ENCODE peak calls at places on chromosomes 16 and 17, in five cellular contexts. N, M, Q, K and C are unnamed samples.

GRCh38 chr17:70168979-70169706 is at the start of gene KCNJ2:
- DNase-seq in N (peak), M (peak), Q (peak), K (peak), C (peak)

GRCh38 chr16:79261461-79261860 is 339.1 kb downstream of the MAF start:
- DNase-seq in N (no peak), M (peak), Q (peak), K (peak), C (peak)

GRCh38 chr17:17156107-17156506 is 50.0 kb downstream of the PLD6 start:
- DNase-seq in N (peak), M (no peak), Q (no peak), K (no peak), C (no peak)

GRCh38 chr17:42944211-42944610 is 20.0 kb downstream of the AARSD1 start:
- DNase-seq in N (peak), M (no peak), Q (no peak), K (no peak), C (no peak)

GRCh38 chr16:28149016-28149888 is 62.5 kb downstream of the XPO6 start:
- DNase-seq in N (peak), M (no peak), Q (no peak), K (no peak), C (no peak)

GRCh38 chr16:48105456-48105855 is 50.3 kb downstream of the ABCC12 start:
- DNase-seq in N (peak), M (no peak), Q (no peak), K (no peak), C (no peak)

GRCh38 chr17:27919120-27919519 is 26.0 kb upstream of the LYRM9 start:
- DNase-seq in N (no peak), M (no peak), Q (no peak), K (no peak), C (no peak)

GRCh38 chr16:67883146-67883871 is 1.4 kb upstream of the NRN1L start:
- DNase-seq in N (no peak), M (no peak), Q (no peak), K (no peak), C (no peak)

GRCh38 chr17:27743288-27743885 is 56.9 kb downstream of the NOS2 start:
- DNase-seq in N (no peak), M (peak), Q (no peak), K (no peak), C (no peak)

GRCh38 chr17:63364387-63364786 is 81.7 kb downstream of the CYB561 start:
- DNase-seq in N (peak), M (no peak), Q (no peak), K (no peak), C (no peak)

GRCh38 chr16:57424599-57424998 is 20.0 kb downstream of the CCL17 start:
- DNase-seq in N (no peak), M (no peak), Q (no peak), K (no peak), C (no peak)

GRCh38 chr16:86929149-86929871 is 351.0 kb downstream of the FOXL1 start:
- DNase-seq in N (peak), M (no peak), Q (no peak), K (peak), C (no peak)

GRCh38 chr16:67397451-67397801 is 4.1 kb upstream of the TPPP3 start:
- DNase-seq in N (no peak), M (no peak), Q (no peak), K (no peak), C (no peak)

GRCh38 chr16:70778901-70779309 is 22.1 kb downstream of the VAC14 start:
- DNase-seq in N (peak), M (peak), Q (peak), K (peak), C (peak)

GRCh38 chr16:14958323-14958600 is 16.6 kb upstream of the PDXDC1 start:
- DNase-seq in N (no peak), M (no peak), Q (no peak), K (no peak), C (no peak)

GRCh38 chr16:11630230-11631056 is 37.8 kb upstream of the SNN start:
- DNase-seq in N (no peak), M (no peak), Q (no peak), K (no peak), C (no peak)

GRCh38 chr17:59311051-59311468 is 20.4 kb upstream of the YPEL2 start:
- DNase-seq in N (peak), M (no peak), Q (peak), K (peak), C (peak)

GRCh38 chr17:71208111-71208704 is 912.6 kb upstream of the SOX9 start:
- DNase-seq in N (peak), M (no peak), Q (no peak), K (no peak), C (no peak)

GRCh38 chr16:47320546-47321315 is 140.1 kb downstream of the ITFG1 start:
- DNase-seq in N (peak), M (no peak), Q (peak), K (no peak), C (no peak)

GRCh38 chr17:64081802-64082799 is 47.8 kb downstream of the ERN1 start:
- DNase-seq in N (peak), M (no peak), Q (peak), K (peak), C (no peak)

GRCh38 chr17:42784811-42785592 is 4.6 kb downstream of the WNK4 start:
- DNase-seq in N (no peak), M (no peak), Q (peak), K (no peak), C (no peak)

GRCh38 chr16:80982646-80983045 is 24.0 kb downstream of the CMC2 start:
- DNase-seq in N (no peak), M (no peak), Q (no peak), K (no peak), C (no peak)

GRCh38 chr17:18195246-18195645 is 11.6 kb downstream of the ALKBH5 start:
- DNase-seq in N (no peak), M (no peak), Q (no peak), K (no peak), C (no peak)

GRCh38 chr17:49896222-49896621 is 48.4 kb upstream of the TAC4 start:
- DNase-seq in N (no peak), M (no peak), Q (no peak), K (no peak), C (no peak)

GRCh38 chr16:56450275-56450889 is 750 bp downstream of the NUDT21 start:
- DNase-seq in N (peak), M (no peak), Q (peak), K (peak), C (no peak)

GRCh38 chr17:79942011-79942405 is 93.7 kb downstream of the TBC1D16 start:
- DNase-seq in N (no peak), M (no peak), Q (no peak), K (no peak), C (peak)

GRCh38 chr17:58189436-58190146 is 2.9 kb upstream of the EPX start:
- DNase-seq in N (peak), M (no peak), Q (peak), K (peak), C (no peak)

GRCh38 chr17:27322690-27323508 is 29.0 kb downstream of the WSB1 start:
- DNase-seq in N (no peak), M (peak), Q (no peak), K (no peak), C (no peak)

GRCh38 chr16:27154573-27155521 is 48.5 kb upstream of the KDM8 start:
- DNase-seq in N (peak), M (peak), Q (peak), K (peak), C (peak)

GRCh38 chr17:15081008-15081407 is 184.1 kb downstream of the PMP22 start:
- DNase-seq in N (no peak), M (no peak), Q (no peak), K (no peak), C (no peak)

GRCh38 chr17:7404737-7405412 is 978 bp upstream of the TMEM256 start:
- DNase-seq in N (no peak), M (peak), Q (peak), K (no peak), C (peak)

GRCh38 chr16:80733366-80733901 is 71.0 kb downstream of the CDYL2 start:
- DNase-seq in N (no peak), M (no peak), Q (no peak), K (no peak), C (no peak)

DNA sequence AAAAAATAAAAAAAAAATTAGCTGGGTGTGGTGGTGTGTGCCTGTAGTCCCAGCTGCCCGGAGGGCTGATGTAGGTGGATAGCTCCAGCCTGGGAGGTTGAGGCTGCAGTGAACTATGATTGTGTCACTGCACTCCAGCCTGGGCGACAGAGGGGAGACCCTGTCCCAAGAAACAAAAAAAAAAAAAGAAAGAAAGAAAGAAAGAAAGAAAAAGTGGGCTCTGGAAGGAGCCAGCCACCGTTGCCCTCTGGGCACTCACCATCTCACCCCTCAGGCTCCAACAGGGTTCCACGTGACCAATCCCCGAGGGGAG is 87.3 kb upstream of the TOB1 start:
- DNase-seq in N (no peak), M (no peak), Q (no peak), K (no peak), C (no peak)
- TF ChIP-seq USF2 in N (no peak), M (no peak), Q (no peak), K (no peak), C (no peak)

GRCh38 chr17:77391668-77392375 is 251.1 kb downstream of the SEC14L1 start:
- DNase-seq in N (peak), M (no peak), Q (no peak), K (peak), C (peak)
- TF ChIP-seq USF2 in N (no peak), M (no peak), Q (no peak), K (no peak), C (no peak)

GRCh38 chr16:23498863-23499262 is 11.4 kb downstream of the GGA2 start:
- DNase-seq in N (no peak), M (no peak), Q (no peak), K (no peak), C (no peak)
- TF ChIP-seq USF2 in N (no peak), M (no peak), Q (no peak), K (no peak), C (no peak)

GRCh38 chr16:85312642-85313540 is 200.6 kb upstream of the CIBAR2 start:
- DNase-seq in N (no peak), M (peak), Q (no peak), K (no peak), C (no peak)

GRCh38 chr16:85313541-85314208 is 201.4 kb upstream of the CIBAR2 start:
- DNase-seq in N (peak), M (no peak), Q (peak), K (no peak), C (no peak)

GRCh38 chr16:85311741-85312140 is 199.5 kb upstream of the CIBAR2 start:
- DNase-seq in N (no peak), M (no peak), Q (no peak), K (no peak), C (no peak)

GRCh38 chr16:85310868-85311585 is 198.8 kb upstream of the CIBAR2 start:
- DNase-seq in N (no peak), M (no peak), Q (no peak), K (peak), C (no peak)

GRCh38 chr16:85312174-85312573 is 199.9 kb upstream of the CIBAR2 start:
- DNase-seq in N (no peak), M (no peak), Q (no peak), K (no peak), C (no peak)
- TF ChIP-seq USF2 in N (no peak), M (no peak), Q (no peak), K (no peak), C (no peak)